ENCODE peak calls at places on chromosomes 16 and 17, in four cellular contexts. R, F, J and Q are unnamed samples.
A peak's percentile ranks its signal among the peaks of the same experiment; 100 is the strongest.

GRCh38 chr17:28385037-28385797 is 13.7 kb downstream of the SARM1 start:
- DNase-seq in R (no peak), F (peak; percentile 62), J (no peak), Q (no peak)

GRCh38 chr16:57855188-57855587 is 52.9 kb upstream of the KIFC3 start:
- DNase-seq in F (no peak), R (no peak), J (no peak), Q (no peak)

GRCh38 chr16:88940196-88941050 is 36.6 kb downstream of the CBFA2T3 start:
- DNase-seq in J (no peak), R (peak; percentile 60), F (peak; percentile 58), Q (peak; percentile 61)

GRCh38 chr16:29775742-29776408 is 2.2 kb upstream of the ZG16 start:
- DNase-seq in R (no peak), J (no peak), F (no peak), Q (no peak)

GRCh38 chr17:78572277-78573205 is 4.7 kb downstream of the DNAH17 start:
- DNase-seq in J (no peak), R (no peak), F (peak; percentile 73), Q (peak; percentile 22)

GRCh38 chr17:14910916-14911315 is 354.2 kb downstream of the PMP22 start:
- DNase-seq in F (no peak), J (no peak), R (no peak), Q (no peak)

GRCh38 chr17:75288784-75289121 is 480 bp downstream of the SLC25A19 start:
- DNase-seq in R (no peak), J (no peak), F (peak; percentile 67), Q (no peak)

GRCh38 chr17:34321981-34322380 is 2.7 kb downstream of the CCL8 start:
- DNase-seq in J (no peak), R (no peak), F (no peak), Q (no peak)

GRCh38 chr16:48082516-48082915 is 73.3 kb downstream of the ABCC12 start:
- DNase-seq in F (no peak), R (no peak), J (no peak), Q (no peak)

GRCh38 chr16:15899538-15900100 is 11.2 kb upstream of the CEP20 start:
- DNase-seq in F (peak; percentile 58), R (no peak), J (no peak), Q (no peak)

GRCh38 chr16:56950881-56951771 is 10.6 kb upstream of the CETP start:
- DNase-seq in F (peak; percentile 78), R (peak; percentile 44), J (peak; percentile 28), Q (no peak)

GRCh38 chr17:27199948-27200347 is 94.0 kb upstream of the WSB1 start:
- DNase-seq in F (no peak), R (no peak), J (no peak), Q (no peak)

GRCh38 chr17:74531231-74531761 is at the start of gene CD300LB:
- DNase-seq in J (no peak), F (peak; percentile 25), R (no peak), Q (no peak)

GRCh38 chr16:55672471-55672870 is 16.7 kb downstream of the SLC6A2 start:
- DNase-seq in F (no peak), J (no peak), R (peak; percentile 24), Q (peak; percentile 66)

GRCh38 chr16:76665571-76666275 is 388.5 kb downstream of the CNTNAP4 start:
- DNase-seq in R (no peak), F (no peak), J (no peak), Q (no peak)

GRCh38 chr17:77281904-77282367 is 141.2 kb downstream of the SEC14L1 start:
- DNase-seq in R (no peak), F (no peak), J (no peak), Q (no peak)